ENCODE peak calls at places on chromosomes 12 and 14, in four cellular contexts. N is PC-3, F is GM23338, E is GM23248. Z is an unnamed sample.

GRCh38 chr12:43979450-43979849 is 143.6 kb downstream of the TMEM117 start:
- DNase-seq in F (no peak), N (no peak), E (no peak), Z (no peak)

GRCh38 chr14:95189400-95190162 is 32.3 kb upstream of the DICER1 start:
- DNase-seq in N (no peak), F (no peak), E (no peak), Z (no peak)

GRCh38 chr12:26701604-26702215 is 131.3 kb downstream of the ITPR2 start:
- DNase-seq in F (peak), E (peak), N (peak), Z (peak)

GRCh38 chr14:100155881-100156645 is 3.4 kb downstream of the DEGS2 start:
- DNase-seq in E (no peak), F (no peak), N (peak), Z (no peak)

GRCh38 chr12:89456565-89456964 is 68.0 kb downstream of the GALNT4 start:
- DNase-seq in N (no peak), F (no peak), E (no peak), Z (no peak)

GRCh38 chr12:129959889-129960288 is 56.1 kb upstream of the TMEM132D start:
- DNase-seq in F (no peak), N (no peak), E (no peak), Z (no peak)

GRCh38 chr12:3725267-3726115 is 27.4 kb downstream of the CRACR2A start:
- DNase-seq in E (peak), N (no peak), F (peak), Z (no peak)

GRCh38 chr14:100297320-100298300 is 8.6 kb downstream of the SLC25A29 start:
- DNase-seq in N (no peak), E (peak), F (no peak), Z (no peak)

GRCh38 chr14:24051162-24051788 is 534 bp upstream of the CARMIL3 start:
- DNase-seq in N (no peak), E (no peak), F (peak), Z (no peak)

GRCh38 chr12:9118161-9118560 is 2.4 kb upstream of the A2M start:
- DNase-seq in N (no peak), F (no peak), E (peak), Z (no peak)

GRCh38 chr14:100328495-100329163 is 5.5 kb downstream of the SLC25A47 start:
- DNase-seq in F (no peak), N (no peak), E (no peak), Z (no peak)

GRCh38 chr12:118544569-118544968 is 168.2 kb downstream of the SUDS3 start:
- DNase-seq in E (peak), N (peak), F (no peak), Z (no peak)

GRCh38 chr12:62259311-62259992 is 752 bp upstream of the USP15 start:
- DNase-seq in E (peak), N (peak), F (peak), Z (no peak)

GRCh38 chr12:88227871-88228270 is 85.8 kb downstream of the TMTC3 start:
- DNase-seq in N (no peak), E (no peak), F (peak), Z (no peak)

GRCh38 chr12:88553941-88554658 is 26.2 kb downstream of the KITLG start:
- DNase-seq in F (no peak), E (peak), N (peak), Z (peak)

GRCh38 chr14:50311337-50311973 is 574 bp downstream of the L2HGDH start:
- DNase-seq in F (no peak), E (no peak), N (peak), Z (peak)

GRCh38 chr12:112107728-112108447 is 695 bp downstream of the NAA25 start:
- DNase-seq in F (peak), E (peak), N (no peak), Z (peak)

GRCh38 chr14:76181546-76181945 is 29.8 kb downstream of the GPATCH2L start:
- DNase-seq in N (peak), F (peak), E (peak), Z (no peak)

GRCh38 chr14:102221026-102221425 is 81.3 kb downstream of the WDR20 start:
- DNase-seq in N (peak), F (peak), E (peak), Z (no peak)

GRCh38 chr12:49552014-49552413 is 13.2 kb downstream of the KCNH3 start:
- DNase-seq in N (peak), E (peak), F (no peak), Z (no peak)

GRCh38 chr12:28459481-28459880 is 269.2 kb downstream of the CCDC91 start:
- DNase-seq in F (no peak), N (no peak), E (no peak), Z (no peak)

GRCh38 chr12:48037267-48037915 is 33.1 kb upstream of the COL2A1 start:
- DNase-seq in E (no peak), F (peak), N (no peak), Z (peak)

GRCh38 chr14:73787760-73788508 is 63.7 kb upstream of the PTGR2 start:
- DNase-seq in E (peak), F (no peak), N (peak), Z (peak)

GRCh38 chr14:93525691-93526451 is 95.1 kb downstream of the UNC79 start:
- DNase-seq in E (peak), F (peak), N (peak), Z (no peak)
- TF ChIP-seq EZH2phosphoT487 in E (no peak), F (no peak), N (no peak), Z (no peak)

DNA sequence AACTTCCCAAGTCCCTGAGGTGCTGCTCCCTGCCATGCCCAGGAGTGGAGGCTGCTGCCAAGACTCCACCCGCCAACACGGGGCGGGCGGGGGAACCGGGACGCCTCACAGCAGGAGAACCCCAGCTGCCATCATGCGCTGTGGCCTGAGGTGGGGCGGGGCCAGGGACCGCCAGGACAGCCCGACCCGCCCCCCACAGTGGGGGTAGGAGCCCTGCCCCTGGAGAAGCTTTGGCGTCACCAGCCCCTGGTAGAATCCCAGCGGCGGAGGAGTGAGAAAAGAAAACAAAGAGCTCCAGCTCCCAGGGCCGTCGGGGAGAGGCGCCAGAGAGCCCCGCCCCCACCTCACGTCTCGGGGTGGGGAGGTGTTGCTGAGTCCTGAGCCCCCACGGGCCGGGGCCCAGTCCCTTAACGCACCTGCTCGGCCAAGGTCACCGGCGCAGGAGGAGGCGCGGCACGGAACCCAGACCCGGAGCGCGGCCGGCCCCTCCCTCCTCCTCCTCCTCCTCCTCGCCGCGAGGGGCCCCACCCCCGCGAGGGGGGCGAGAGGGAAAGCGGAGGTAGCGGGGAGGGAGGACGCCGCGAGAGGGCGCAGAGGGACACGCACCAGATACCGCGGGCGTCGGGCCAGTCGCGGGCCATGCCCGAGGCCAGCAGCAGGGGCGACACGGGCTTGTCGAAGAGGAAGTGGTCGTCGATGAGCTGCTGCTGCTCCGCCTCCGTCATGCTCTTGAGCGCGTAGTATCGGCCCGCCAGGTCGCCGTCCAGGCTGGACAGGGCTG is 1.8 kb downstream of the CKB start:
- DNase-seq in F (peak), N (peak), E (peak), Z (peak)
- TF ChIP-seq EZH2 in F (no peak), N (no peak), E (no peak), Z (no peak)

GRCh38 chr12:113949321-113950305 is 16.5 kb downstream of the RBM19 start:
- DNase-seq in N (no peak), F (no peak), E (no peak), Z (no peak)

GRCh38 chr12:113948151-113948914 is 17.8 kb downstream of the RBM19 start:
- DNase-seq in E (no peak), N (no peak), F (no peak), Z (no peak)

GRCh38 chr12:113945174-113946173 is 20.7 kb downstream of the RBM19 start:
- DNase-seq in F (no peak), N (no peak), E (no peak), Z (no peak)

GRCh38 chr12:113942209-113942608 is 23.9 kb downstream of the RBM19 start:
- DNase-seq in E (no peak), F (no peak), N (no peak), Z (no peak)

GRCh38 chr12:113946175-113946574 is 19.9 kb downstream of the RBM19 start:
- DNase-seq in E (no peak), F (no peak), N (no peak), Z (no peak)
- TF ChIP-seq EZH2phosphoT487 in E (no peak), F (no peak), N (no peak), Z (no peak)

GRCh38 chr12:57620245-57620935 is 9.2 kb downstream of the ARHGEF25 start:
- DNase-seq in E (no peak), F (no peak), N (no peak), Z (no peak)

GRCh38 chr12:57618966-57619433 is 7.8 kb downstream of the ARHGEF25 start:
- DNase-seq in N (no peak), E (no peak), F (no peak), Z (no peak)

GRCh38 chr12:57620936-57621496 is 9.8 kb downstream of the ARHGEF25 start:
- DNase-seq in F (peak), E (peak), N (no peak), Z (peak)

GRCh38 chr12:57617942-57618341 is 6.7 kb downstream of the ARHGEF25 start:
- DNase-seq in F (no peak), E (no peak), N (no peak), Z (no peak)

GRCh38 chr12:57619434-57620244 is 8.4 kb downstream of the ARHGEF25 start:
- DNase-seq in E (no peak), F (peak), N (no peak), Z (peak)
- TF ChIP-seq EZH2 in E (no peak), F (peak), N (no peak), Z (peak)